ENCODE peak calls at places on chromosomes 7 and 10, in six cellular contexts. J is right atrium auricular region, Q is OCI-LY7, G is stomach, I is pancreas, X is SK-N-SH. A is an unnamed sample. For H3K36me3, the result is how much of the 10 kb centered on the place peaks cover.

GRCh38 chr7:15508258-15508657 is 53.6 kb downstream of the AGMO start:
- DNase-seq in I (no peak), J (no peak), X (no peak), G (no peak), Q (no peak), A (no peak)

GRCh38 chr10:29379208-29379607 is 90.3 kb downstream of the LYZL1 start:
- DNase-seq in G (no peak), I (no peak), J (no peak), Q (no peak), X (no peak), A (no peak)

GRCh38 chr7:155052982-155053381 is 17.1 kb upstream of the HTR5A start:
- DNase-seq in G (no peak), Q (no peak), J (no peak), X (no peak), I (no peak), A (no peak)

GRCh38 chr10:15585303-15585715 is 134.4 kb downstream of the ITGA8 start:
- DNase-seq in Q (peak), I (peak), G (peak), J (peak), X (peak), A (no peak)

GRCh38 chr10:123140164-123140982 is 4.6 kb downstream of the HMX3 start:
- DNase-seq in X (peak), Q (no peak), J (peak), G (no peak), I (no peak), A (no peak)

GRCh38 chr10:74825033-74825370 is 1.4 kb upstream of the KAT6B start:
- DNase-seq in J (no peak), Q (peak), X (no peak), G (peak), I (peak), A (peak)

GRCh38 chr7:143518521-143518920 is 40.8 kb downstream of the TAS2R41 start:
- DNase-seq in I (no peak), X (no peak), G (no peak), Q (no peak), J (no peak), A (no peak)

GRCh38 chr7:38319873-38320272 is 46.4 kb upstream of the TARP start:
- DNase-seq in Q (peak), I (no peak), J (no peak), X (no peak), G (no peak), A (no peak)

GRCh38 chr7:41699532-41699931 is 3.4 kb downstream of the INHBA start:
- DNase-seq in X (no peak), G (no peak), I (no peak), J (no peak), Q (no peak), A (no peak)

GRCh38 chr7:54796150-54796549 is 37.1 kb upstream of the SEC61G start:
- DNase-seq in J (no peak), X (no peak), I (no peak), G (no peak), Q (no peak), A (no peak)

GRCh38 chr10:88981435-88981834 is 9.2 kb upstream of the FAS start:
- DNase-seq in J (no peak), I (no peak), Q (no peak), G (no peak), X (no peak), A (no peak)

GRCh38 chr10:88980247-88980646 is 10.4 kb upstream of the FAS start:
- DNase-seq in G (no peak), J (no peak), X (no peak), I (no peak), Q (no peak), A (no peak)

GRCh38 chr10:88982360-88982759 is 8.2 kb upstream of the FAS start:
- DNase-seq in I (no peak), X (no peak), Q (no peak), G (no peak), J (no peak), A (no peak)

GRCh38 chr10:88979603-88980002 is 11.0 kb upstream of the FAS start:
- DNase-seq in X (no peak), I (no peak), Q (no peak), G (no peak), J (no peak), A (no peak)

GRCh38 chr10:88980836-88981235 is 9.8 kb upstream of the FAS start:
- DNase-seq in G (no peak), I (no peak), J (no peak), X (no peak), Q (no peak), A (no peak)
- H3K27ac ChIP-seq in G (peak), I (no peak), J (peak), X (no peak), Q (no peak), A (no peak)

GRCh38 chr7:122460936-122461335 is 156.4 kb upstream of the FEZF1 start:
- DNase-seq in G (no peak), J (no peak), X (no peak), I (no peak), Q (no peak), A (no peak)
- H3K36me3 ChIP-seq in G (under half), J (under half), X (under half), I (under half), Q (under half), A (under half)

GRCh38 chr10:104054430-104054829 is 31.2 kb downstream of the COL17A1 start:
- DNase-seq in X (no peak), J (no peak), G (no peak), I (no peak), Q (no peak), A (no peak)

GRCh38 chr10:104049497-104050250 is 36.0 kb downstream of the COL17A1 start:
- DNase-seq in J (no peak), X (no peak), I (no peak), G (no peak), Q (no peak), A (no peak)

GRCh38 chr10:104056619-104057273 is 28.9 kb downstream of the COL17A1 start:
- DNase-seq in G (no peak), J (no peak), X (no peak), Q (no peak), I (no peak), A (no peak)

GRCh38 chr10:104057717-104058116 is 28.0 kb downstream of the COL17A1 start:
- DNase-seq in J (no peak), Q (no peak), X (no peak), I (no peak), G (no peak), A (no peak)

DNA sequence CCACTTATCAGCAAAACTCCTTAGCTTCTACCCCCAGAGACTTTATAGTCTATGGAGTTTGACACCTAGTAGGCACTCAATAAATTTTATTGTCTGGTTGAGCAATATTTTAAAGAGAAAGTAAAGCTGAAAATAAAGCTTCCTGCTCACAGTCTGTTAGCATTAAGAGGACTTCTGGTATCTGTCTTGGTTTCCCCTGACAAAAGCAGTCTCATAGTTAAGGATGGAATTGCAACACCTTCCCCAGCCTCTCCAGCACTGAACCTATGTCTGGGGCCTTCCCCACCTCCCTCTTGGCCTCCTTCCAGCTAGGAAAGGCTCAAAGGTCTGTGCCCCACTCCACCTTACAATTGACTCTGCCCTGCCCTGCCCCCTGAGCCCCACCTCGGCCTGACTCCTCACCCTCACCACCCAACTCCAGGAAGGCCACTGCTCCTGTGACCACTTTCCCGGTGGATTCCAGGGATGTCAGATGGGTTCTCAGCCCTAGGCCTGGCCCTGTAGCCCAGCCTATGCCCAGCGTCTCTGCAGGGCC is 33.3 kb downstream of the COL17A1 start:
- DNase-seq in J (no peak), X (no peak), I (no peak), Q (no peak), G (peak), A (no peak)
- H3K27ac ChIP-seq in J (no peak), X (no peak), I (no peak), Q (no peak), G (no peak), A (no peak)

GRCh38 chr7:27126596-27127327 is 3.8 kb downstream of the HOXA4 start:
- DNase-seq in Q (no peak), X (no peak), G (no peak), I (no peak), J (no peak), A (no peak)
- H3K36me3 ChIP-seq in Q (under half), X (under half), G (under half), I (under half), J (under half), A (under half)

GRCh38 chr10:72682626-72683025 is 9.3 kb upstream of the MCU start:
- DNase-seq in Q (no peak), G (no peak), I (no peak), J (no peak), X (no peak), A (no peak)

GRCh38 chr10:72687035-72687434 is 4.9 kb upstream of the MCU start:
- DNase-seq in G (no peak), X (no peak), J (no peak), I (peak), Q (no peak), A (no peak)

GRCh38 chr10:72688208-72688651 is 3.7 kb upstream of the MCU start:
- DNase-seq in G (no peak), X (no peak), I (peak), Q (no peak), J (no peak), A (no peak)

GRCh38 chr10:72689660-72690059 is 2.3 kb upstream of the MCU start:
- DNase-seq in I (no peak), J (no peak), G (no peak), X (no peak), Q (no peak), A (no peak)

GRCh38 chr10:72685264-72685921 is 6.5 kb upstream of the MCU start:
- DNase-seq in J (no peak), I (no peak), X (no peak), G (no peak), Q (no peak), A (no peak)
- H3K27ac ChIP-seq in J (no peak), I (no peak), X (no peak), G (peak), Q (no peak), A (no peak)

GRCh38 chr7:2947381-2947780 is 96.3 kb downstream of the CARD11 start:
- DNase-seq in X (no peak), I (no peak), Q (no peak), G (no peak), J (no peak), A (no peak)
- H3K36me3 ChIP-seq in X (under half), I (under half), Q (half or more), G (under half), J (under half), A (under half)

GRCh38 chr10:118672766-118673715 is 77.6 kb upstream of the PRLHR start:
- DNase-seq in Q (no peak), J (no peak), I (no peak), G (no peak), X (no peak), A (no peak)
- H3K27ac ChIP-seq in Q (no peak), J (no peak), I (no peak), G (no peak), X (no peak), A (no peak)

A was measured in naive thymus-derived CD4-positive, alpha-beta T cell.